ENCODE peak calls at places on chromosomes 11 and 22, in ten cellular contexts. One of them, this sample, is unnamed.

GRCh38 chr11:1879342-1879940 is 12.3 kb downstream of the PRR33 start:
- DNase-seq in left ventricle myocardium inferior: peak; percentile 24
- DNase-seq in colonic mucosa: no peak
- DNase-seq in RWPE2: peak; percentile 47
- DNase-seq in psoas muscle: no peak
- DNase-seq in A673: no peak
- DNase-seq in neural progenitor cell: no peak
- DNase-seq in IMR-90: no peak
- DNase-seq in GM23338: no peak
- DNase-seq in heart right ventricle: peak; percentile 15
- DNase-seq in this sample: peak; percentile 69

GRCh38 chr22:48367731-48368130 is 1459.9 kb downstream of the BRD1 start:
- DNase-seq in neural progenitor cell: no peak
- DNase-seq in IMR-90: no peak
- DNase-seq in heart right ventricle: no peak
- DNase-seq in left ventricle myocardium inferior: no peak
- DNase-seq in GM23338: no peak
- DNase-seq in colonic mucosa: no peak
- DNase-seq in A673: no peak
- DNase-seq in RWPE2: peak; percentile 24
- DNase-seq in psoas muscle: no peak
- DNase-seq in this sample: no peak

GRCh38 chr11:47797633-47798032 is 30.5 kb upstream of the FNBP4 start:
- DNase-seq in colonic mucosa: no peak
- DNase-seq in GM23338: no peak
- DNase-seq in heart right ventricle: no peak
- DNase-seq in neural progenitor cell: no peak
- DNase-seq in psoas muscle: no peak
- DNase-seq in left ventricle myocardium inferior: no peak
- DNase-seq in RWPE2: no peak
- DNase-seq in A673: peak; percentile 28
- DNase-seq in IMR-90: peak; percentile 89
- DNase-seq in this sample: no peak

GRCh38 chr11:9280655-9281301 is 15.6 kb upstream of the DENND5A start:
- DNase-seq in IMR-90: peak; percentile 81
- DNase-seq in GM23338: no peak
- DNase-seq in neural progenitor cell: no peak
- DNase-seq in colonic mucosa: peak; percentile 62
- DNase-seq in RWPE2: no peak
- DNase-seq in A673: peak; percentile 42
- DNase-seq in left ventricle myocardium inferior: no peak
- DNase-seq in heart right ventricle: no peak
- DNase-seq in psoas muscle: no peak
- DNase-seq in this sample: no peak

GRCh38 chr11:26623076-26623666 is 51.1 kb upstream of the MUC15 start:
- DNase-seq in left ventricle myocardium inferior: no peak
- DNase-seq in heart right ventricle: no peak
- DNase-seq in RWPE2: no peak
- DNase-seq in A673: peak; percentile 76
- DNase-seq in IMR-90: peak; percentile 4
- DNase-seq in psoas muscle: no peak
- DNase-seq in neural progenitor cell: no peak
- DNase-seq in colonic mucosa: no peak
- DNase-seq in GM23338: no peak
- DNase-seq in this sample: no peak

GRCh38 chr22:24506802-24507438 is 11.8 kb downstream of the UPB1 start:
- DNase-seq in psoas muscle: no peak
- DNase-seq in RWPE2: no peak
- DNase-seq in GM23338: peak; percentile 34
- DNase-seq in heart right ventricle: no peak
- DNase-seq in A673: peak; percentile 31
- DNase-seq in colonic mucosa: no peak
- DNase-seq in neural progenitor cell: no peak
- DNase-seq in IMR-90: peak; percentile 45
- DNase-seq in left ventricle myocardium inferior: no peak
- DNase-seq in this sample: peak; percentile 46

GRCh38 chr22:32204856-32205722 is at the start of gene RFPL2:
- DNase-seq in left ventricle myocardium inferior: no peak
- DNase-seq in GM23338: peak; percentile 92
- DNase-seq in A673: peak; percentile 88
- DNase-seq in colonic mucosa: no peak
- DNase-seq in heart right ventricle: peak; percentile 38
- DNase-seq in neural progenitor cell: peak; percentile 94
- DNase-seq in psoas muscle: no peak
- DNase-seq in RWPE2: no peak
- DNase-seq in IMR-90: peak; percentile 1
- DNase-seq in this sample: no peak

GRCh38 chr11:44659641-44660040 is 67.1 kb upstream of the TSPAN18 start:
- DNase-seq in psoas muscle: peak; percentile 67
- DNase-seq in A673: no peak
- DNase-seq in IMR-90: no peak
- DNase-seq in RWPE2: no peak
- DNase-seq in heart right ventricle: peak; percentile 68
- DNase-seq in neural progenitor cell: no peak
- DNase-seq in colonic mucosa: no peak
- DNase-seq in GM23338: no peak
- DNase-seq in left ventricle myocardium inferior: peak; percentile 76
- DNase-seq in this sample: no peak

GRCh38 chr11:56045538-56045937 is 18.1 kb downstream of the OR5AS1 start:
- DNase-seq in psoas muscle: no peak
- DNase-seq in A673: no peak
- DNase-seq in heart right ventricle: no peak
- DNase-seq in RWPE2: no peak
- DNase-seq in colonic mucosa: no peak
- DNase-seq in GM23338: no peak
- DNase-seq in left ventricle myocardium inferior: no peak
- DNase-seq in IMR-90: no peak
- DNase-seq in neural progenitor cell: no peak
- DNase-seq in this sample: no peak

GRCh38 chr22:29596408-29596807 is 7.0 kb upstream of the NF2 start:
- DNase-seq in IMR-90: no peak
- DNase-seq in A673: no peak
- DNase-seq in colonic mucosa: no peak
- DNase-seq in GM23338: no peak
- DNase-seq in RWPE2: no peak
- DNase-seq in neural progenitor cell: no peak
- DNase-seq in heart right ventricle: no peak
- DNase-seq in left ventricle myocardium inferior: no peak
- DNase-seq in psoas muscle: no peak
- DNase-seq in this sample: no peak
- H3K4me3 ChIP-seq in IMR-90: no peak overlapping the region
- H3K4me3 ChIP-seq in A673: no peak overlapping the region
- H3K4me3 ChIP-seq in colonic mucosa: no peak overlapping the region
- H3K4me3 ChIP-seq in GM23338: no peak overlapping the region
- H3K4me3 ChIP-seq in RWPE2: no peak overlapping the region
- H3K4me3 ChIP-seq in neural progenitor cell: no peak overlapping the region
- H3K4me3 ChIP-seq in heart right ventricle: no peak overlapping the region
- H3K4me3 ChIP-seq in left ventricle myocardium inferior: no peak overlapping the region
- H3K4me3 ChIP-seq in psoas muscle: no peak overlapping the region
- H3K4me3 ChIP-seq in this sample: no peak overlapping the region

GRCh38 chr11:6603287-6604080 is at the start of the genes ILK and RRP8:
- DNase-seq in RWPE2: peak; percentile 88
- DNase-seq in psoas muscle: peak; percentile 96
- DNase-seq in neural progenitor cell: peak; percentile 96
- DNase-seq in left ventricle myocardium inferior: peak; percentile 93
- DNase-seq in GM23338: peak; percentile 96
- DNase-seq in A673: peak; percentile 91
- DNase-seq in colonic mucosa: peak; percentile 93
- DNase-seq in IMR-90: peak; percentile 86
- DNase-seq in heart right ventricle: peak; percentile 92
- DNase-seq in this sample: peak; percentile 97
- H3K4me1 ChIP-seq in RWPE2: peaks cover 19% of the 10 kb centered on the region
- H3K4me1 ChIP-seq in psoas muscle: peaks cover 52% of the 10 kb centered on the region
- H3K4me1 ChIP-seq in neural progenitor cell: peaks cover 23% of the 10 kb centered on the region
- H3K4me1 ChIP-seq in left ventricle myocardium inferior: peaks cover 98% of the 10 kb centered on the region
- H3K4me1 ChIP-seq in GM23338: peaks cover 23% of the 10 kb centered on the region
- H3K4me1 ChIP-seq in A673: peaks cover 10% of the 10 kb centered on the region
- H3K4me1 ChIP-seq in colonic mucosa: peaks cover 18% of the 10 kb centered on the region
- H3K4me1 ChIP-seq in IMR-90: peaks cover 20% of the 10 kb centered on the region
- H3K4me1 ChIP-seq in heart right ventricle: peaks cover 70% of the 10 kb centered on the region
- H3K4me1 ChIP-seq in this sample: peaks cover 45% of the 10 kb centered on the region

DNA sequence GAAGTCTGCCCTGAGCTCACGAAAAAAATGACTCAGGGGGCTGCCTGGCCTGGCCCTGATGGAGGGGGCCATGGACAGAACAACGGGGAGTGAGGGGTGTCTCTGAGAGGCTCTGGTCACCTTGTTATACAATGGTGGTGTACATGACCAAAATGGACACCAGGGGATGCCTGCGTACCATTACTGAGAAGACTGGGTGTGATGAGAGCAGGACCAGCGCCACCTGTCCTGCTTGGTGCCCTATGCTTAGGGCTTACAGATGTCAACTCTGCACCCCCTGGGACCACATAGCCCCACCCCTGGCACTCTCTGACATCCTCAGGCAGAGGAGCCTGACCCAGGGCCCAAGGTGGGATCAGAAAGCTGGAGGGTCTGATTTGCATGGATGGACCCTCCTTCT is 104.8 kb downstream of the ZNF280B start:
- DNase-seq in psoas muscle: no peak
- DNase-seq in IMR-90: no peak
- DNase-seq in neural progenitor cell: no peak
- DNase-seq in heart right ventricle: no peak
- DNase-seq in colonic mucosa: no peak
- DNase-seq in A673: no peak
- DNase-seq in GM23338: no peak
- DNase-seq in RWPE2: no peak
- DNase-seq in left ventricle myocardium inferior: no peak
- DNase-seq in this sample: no peak
- TF ChIP-seq CTCF in psoas muscle: no peak
- TF ChIP-seq CTCF in IMR-90: no peak
- TF ChIP-seq CTCF in neural progenitor cell: no peak
- TF ChIP-seq CTCF in heart right ventricle: no peak
- TF ChIP-seq CTCF in colonic mucosa: no peak
- TF ChIP-seq CTCF in A673: no peak
- TF ChIP-seq CTCF in GM23338: no peak
- TF ChIP-seq CTCF in RWPE2: no peak
- TF ChIP-seq CTCF in left ventricle myocardium inferior: no peak
- TF ChIP-seq CTCF in this sample: no peak

GRCh38 chr11:102317768-102318103 is 452 bp downstream of the BIRC3 start:
- DNase-seq in heart right ventricle: no peak
- DNase-seq in colonic mucosa: no peak
- DNase-seq in neural progenitor cell: no peak
- DNase-seq in RWPE2: no peak
- DNase-seq in psoas muscle: no peak
- DNase-seq in left ventricle myocardium inferior: no peak
- DNase-seq in GM23338: no peak
- DNase-seq in IMR-90: no peak
- DNase-seq in A673: no peak
- DNase-seq in this sample: no peak

GRCh38 chr11:102314784-102315183 is 2.5 kb upstream of the BIRC3 start:
- DNase-seq in GM23338: no peak
- DNase-seq in psoas muscle: no peak
- DNase-seq in colonic mucosa: no peak
- DNase-seq in heart right ventricle: no peak
- DNase-seq in A673: no peak
- DNase-seq in IMR-90: no peak
- DNase-seq in left ventricle myocardium inferior: no peak
- DNase-seq in neural progenitor cell: no peak
- DNase-seq in RWPE2: no peak
- DNase-seq in this sample: no peak

GRCh38 chr11:102317099-102317767 is at the start of gene BIRC3:
- DNase-seq in A673: peak; percentile 89
- DNase-seq in RWPE2: peak; percentile 88
- DNase-seq in GM23338: peak; percentile 82
- DNase-seq in left ventricle myocardium inferior: peak; percentile 70
- DNase-seq in neural progenitor cell: peak; percentile 75
- DNase-seq in IMR-90: peak; percentile 98
- DNase-seq in psoas muscle: peak; percentile 88
- DNase-seq in heart right ventricle: peak; percentile 69
- DNase-seq in colonic mucosa: peak; percentile 92
- DNase-seq in this sample: peak; percentile 95

GRCh38 chr11:102318469-102318868 is 1.2 kb downstream of the BIRC3 start:
- DNase-seq in A673: no peak
- DNase-seq in colonic mucosa: no peak
- DNase-seq in IMR-90: peak; percentile 48
- DNase-seq in psoas muscle: no peak
- DNase-seq in RWPE2: no peak
- DNase-seq in neural progenitor cell: no peak
- DNase-seq in heart right ventricle: no peak
- DNase-seq in left ventricle myocardium inferior: no peak
- DNase-seq in GM23338: no peak
- DNase-seq in this sample: no peak

GRCh38 chr11:102316505-102316904 is 779 bp upstream of the BIRC3 start:
- DNase-seq in GM23338: no peak
- DNase-seq in IMR-90: no peak
- DNase-seq in A673: no peak
- DNase-seq in psoas muscle: no peak
- DNase-seq in neural progenitor cell: no peak
- DNase-seq in heart right ventricle: no peak
- DNase-seq in RWPE2: no peak
- DNase-seq in colonic mucosa: no peak
- DNase-seq in left ventricle myocardium inferior: no peak
- DNase-seq in this sample: no peak
- H3K4me3 ChIP-seq in GM23338: no peak overlapping the region
- H3K4me3 ChIP-seq in IMR-90: no peak overlapping the region
- H3K4me3 ChIP-seq in A673: no peak overlapping the region
- H3K4me3 ChIP-seq in psoas muscle: peak overlapping the region; percentile 61
- H3K4me3 ChIP-seq in neural progenitor cell: no peak overlapping the region
- H3K4me3 ChIP-seq in heart right ventricle: no peak overlapping the region
- H3K4me3 ChIP-seq in RWPE2: no peak overlapping the region
- H3K4me3 ChIP-seq in colonic mucosa: peak overlapping the region; percentile 46
- H3K4me3 ChIP-seq in left ventricle myocardium inferior: peak overlapping the region; percentile 68
- H3K4me3 ChIP-seq in this sample: no peak overlapping the region

This sample was measured in kidney.